ENCODE peak calls at places on chromosome 1, in ten cellular contexts. D is heart right ventricle; H is uterus; R is pancreas; U is A673; E is right cardiac atrium; K is aorta; T is adipocyte; Y is CD8-positive, alpha-beta T cell; Q is body of pancreas. L is an unnamed sample.

GRCh38 chr1:98556521-98557158 is 104.9 kb upstream of the SNX7 start:
- DNase-seq in E (no peak), T (peak; percentile 32), Y (no peak), D (no peak), U (peak; percentile 65), H (no peak), K (no peak), R (no peak), Q (no peak), L (no peak)

GRCh38 chr1:81920245-81920740 is 119.6 kb downstream of the ADGRL2 start:
- DNase-seq in R (no peak), H (peak; percentile 15), Q (peak; percentile 9), Y (no peak), U (peak; percentile 69), K (no peak), E (peak; percentile 57), D (peak; percentile 17), T (peak; percentile 66), L (no peak)

GRCh38 chr1:109644670-109645069 is 11.2 kb upstream of the GSTM4 start:
- DNase-seq in E (no peak), U (no peak), H (no peak), D (no peak), R (no peak), Q (no peak), Y (peak; percentile 23), T (no peak), K (no peak), L (no peak)

GRCh38 chr1:213474054-213474453 is 423.0 kb downstream of the RPS6KC1 start:
- DNase-seq in T (no peak), H (no peak), E (peak; percentile 81), U (no peak), Q (peak; percentile 70), D (peak; percentile 72), Y (no peak), K (peak; percentile 61), R (peak; percentile 39), L (no peak)

GRCh38 chr1:30657131-30658013 is 66.0 kb downstream of the MATN1 start:
- DNase-seq in Y (no peak), T (no peak), R (no peak), K (no peak), Q (no peak), U (no peak), H (no peak), E (no peak), D (no peak), L (peak; percentile 52)

GRCh38 chr1:169022648-169023047 is 83.8 kb upstream of the ATP1B1 start:
- DNase-seq in U (no peak), R (no peak), T (no peak), Q (no peak), K (no peak), H (no peak), Y (no peak), D (no peak), E (no peak), L (no peak)

GRCh38 chr1:101128211-101128727 is 102.7 kb upstream of the DPH5 start:
- DNase-seq in T (no peak), R (no peak), Q (no peak), E (no peak), U (no peak), K (no peak), H (no peak), D (no peak), Y (peak; percentile 64), L (no peak)

GRCh38 chr1:224540535-224540934 is 75.6 kb upstream of the CNIH3 start:
- DNase-seq in H (no peak), K (no peak), D (no peak), Q (no peak), Y (no peak), E (no peak), R (no peak), T (no peak), U (peak; percentile 92), L (no peak)

GRCh38 chr1:94962745-94963265 is 35.9 kb upstream of the CNN3 start:
- DNase-seq in K (no peak), Q (peak; percentile 42), H (peak; percentile 40), D (no peak), Y (peak; percentile 58), U (no peak), R (no peak), T (peak; percentile 58), E (peak; percentile 63), L (peak; percentile 39)

GRCh38 chr1:3061981-3062615 is 6.9 kb upstream of the PRDM16 start:
- DNase-seq in T (no peak), E (peak; percentile 38), R (no peak), Y (no peak), K (peak; percentile 51), Q (no peak), D (no peak), U (no peak), H (no peak), L (peak; percentile 25)

GRCh38 chr1:3062616-3063378 is 6.2 kb upstream of the PRDM16 start:
- DNase-seq in D (peak; percentile 14), Y (no peak), U (no peak), K (peak; percentile 44), Q (no peak), R (no peak), T (no peak), H (no peak), E (no peak), L (peak; percentile 24)

GRCh38 chr1:3064296-3064850 is 4.6 kb upstream of the PRDM16 start:
- DNase-seq in D (no peak), E (no peak), R (no peak), Y (no peak), K (no peak), H (no peak), T (no peak), U (no peak), Q (no peak), L (peak; percentile 18)

GRCh38 chr1:3064901-3065300 is 4.1 kb upstream of the PRDM16 start:
- DNase-seq in Q (no peak), R (no peak), U (no peak), H (no peak), D (no peak), K (no peak), E (no peak), T (no peak), Y (no peak), L (peak; percentile 24)

DNA sequence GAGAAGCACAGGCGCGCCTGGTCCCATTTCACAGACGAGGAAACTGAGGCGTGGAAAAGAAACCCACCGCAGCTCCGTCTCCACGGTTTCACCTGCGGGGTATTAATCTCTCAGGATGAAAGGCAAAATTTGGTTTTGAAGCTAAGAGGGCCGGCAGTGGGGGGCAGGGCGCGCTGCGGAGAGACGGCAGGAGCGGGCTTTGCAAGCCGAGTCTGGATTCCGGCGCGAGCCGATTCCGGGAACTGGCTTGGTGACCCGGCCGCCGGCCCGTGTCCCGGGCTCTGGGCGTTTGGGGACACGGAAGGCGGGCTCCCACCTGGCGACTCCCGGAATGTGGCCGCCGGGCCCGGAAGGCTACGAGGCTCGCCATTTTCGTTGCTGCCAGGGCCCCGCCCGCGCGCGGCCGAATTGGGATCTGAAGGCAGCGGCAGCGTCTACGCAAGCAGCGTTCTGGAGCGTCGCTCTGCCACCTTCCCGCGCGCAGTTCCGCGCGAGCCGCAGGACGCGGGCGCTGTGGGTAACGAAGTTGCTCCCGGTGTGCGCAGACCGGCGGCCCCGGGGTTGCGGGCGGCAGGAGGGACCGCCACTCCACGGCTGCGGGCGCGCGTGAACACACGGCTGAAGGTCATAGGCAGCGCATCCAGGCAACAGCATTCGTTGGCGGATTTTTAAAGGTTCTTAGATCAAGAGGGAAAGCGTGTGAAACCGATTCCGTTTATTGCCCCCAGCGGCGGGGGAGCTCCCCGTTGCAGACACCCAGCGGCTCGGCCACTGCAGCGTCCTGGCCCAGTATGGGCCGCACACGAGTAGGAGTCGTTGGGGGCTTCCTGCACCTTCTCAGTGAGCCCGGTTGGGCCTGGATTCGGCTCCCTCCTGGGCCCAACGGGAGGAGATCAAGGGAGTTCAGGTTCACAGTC is 5.4 kb upstream of the PRDM16 start:
- DNase-seq in Y (no peak), Q (no peak), U (no peak), R (no peak), D (peak; percentile 11), K (peak; percentile 54), E (no peak), T (no peak), H (no peak), L (peak; percentile 31)
- H3K27me3 ChIP-seq in Y (no peaks in the 10 kb centered on the region), Q (no peaks in the 10 kb centered on the region), U (peaks cover 95% of the 10 kb centered on the region), R (no peaks in the 10 kb centered on the region), D (peaks cover 17% of the 10 kb centered on the region), K (no peaks in the 10 kb centered on the region), E (no peaks in the 10 kb centered on the region), T (peaks cover 74% of the 10 kb centered on the region), H (peaks cover 64% of the 10 kb centered on the region), L (peaks cover 28% of the 10 kb centered on the region)

DNA sequence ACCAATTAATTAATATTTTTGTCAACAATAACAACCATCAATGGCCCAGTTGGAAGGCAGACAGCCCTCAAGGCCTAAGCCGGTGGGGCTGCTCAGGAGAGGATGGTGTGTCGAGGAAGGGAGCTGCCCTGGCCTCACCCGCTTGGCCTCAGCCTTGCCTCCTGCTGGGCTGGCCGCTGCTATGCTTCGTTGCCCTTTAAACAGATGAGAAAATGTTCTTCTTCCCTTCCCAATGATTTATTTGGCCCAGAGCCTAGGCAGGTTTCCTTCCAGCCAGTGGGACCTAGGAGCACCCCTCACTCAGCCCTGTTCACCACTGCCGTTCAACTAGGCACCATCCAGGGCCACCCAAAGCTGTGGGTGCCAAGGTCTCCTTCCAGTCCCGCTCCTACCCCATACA is 3.1 kb upstream of the ADGRB2 start:
- DNase-seq in H (no peak), Q (no peak), R (no peak), U (no peak), Y (no peak), D (no peak), T (no peak), E (no peak), K (no peak), L (no peak)
- H3K27me3 ChIP-seq in H (no peaks in the 10 kb centered on the region), Q (no peaks in the 10 kb centered on the region), R (no peaks in the 10 kb centered on the region), U (peaks cover 7% of the 10 kb centered on the region), Y (peaks cover 5% of the 10 kb centered on the region), D (peaks cover 1% of the 10 kb centered on the region), T (peaks cover 16% of the 10 kb centered on the region), E (no peaks in the 10 kb centered on the region), K (no peaks in the 10 kb centered on the region), L (peaks cover 64% of the 10 kb centered on the region)

GRCh38 chr1:151977662-151978230 is 15.9 kb downstream of the S100A10 start:
- DNase-seq in D (no peak), R (no peak), H (no peak), T (no peak), K (no peak), Y (no peak), E (no peak), Q (no peak), U (no peak), L (no peak)
- H3K27me3 ChIP-seq in D (no peaks in the 10 kb centered on the region), R (no peaks in the 10 kb centered on the region), H (no peaks in the 10 kb centered on the region), T (no peaks in the 10 kb centered on the region), K (no peaks in the 10 kb centered on the region), Y (no peaks in the 10 kb centered on the region), E (no peaks in the 10 kb centered on the region), Q (no peaks in the 10 kb centered on the region), U (peaks cover 29% of the 10 kb centered on the region), L (no peaks in the 10 kb centered on the region)

GRCh38 chr1:103367186-103367585 is 158.3 kb upstream of the RNPC3 start:
- DNase-seq in Y (no peak), E (no peak), R (no peak), D (no peak), Q (no peak), T (no peak), H (no peak), K (no peak), U (no peak), L (no peak)

GRCh38 chr1:103371234-103371633 is 154.3 kb upstream of the RNPC3 start:
- DNase-seq in E (no peak), D (no peak), T (peak; percentile 74), Q (peak; percentile 7), K (no peak), Y (no peak), R (no peak), H (no peak), U (no peak), L (no peak)

GRCh38 chr1:103373991-103374390 is 151.5 kb upstream of the RNPC3 start:
- DNase-seq in R (no peak), Y (no peak), E (no peak), D (no peak), U (no peak), H (no peak), T (no peak), K (no peak), Q (no peak), L (no peak)

GRCh38 chr1:103372866-103373265 is 152.6 kb upstream of the RNPC3 start:
- DNase-seq in H (no peak), R (no peak), Q (no peak), D (no peak), Y (no peak), K (no peak), E (no peak), U (no peak), T (peak; percentile 56), L (no peak)
- H3K27me3 ChIP-seq in H (no peaks in the 10 kb centered on the region), R (no peaks in the 10 kb centered on the region), Q (no peaks in the 10 kb centered on the region), D (no peaks in the 10 kb centered on the region), Y (no peaks in the 10 kb centered on the region), K (no peaks in the 10 kb centered on the region), E (no peaks in the 10 kb centered on the region), U (no peaks in the 10 kb centered on the region), T (no peaks in the 10 kb centered on the region), L (no peaks in the 10 kb centered on the region)